ENCODE peak calls at places on chromosomes 12 and 14, in four cellular contexts. N is AG04449, V is ascending aorta, C is GM23338. A is an unnamed sample.

GRCh38 chr14:40889126-40889525 is 717.5 kb upstream of the LRFN5 start:
- DNase-seq in N (no peak), V (no peak), C (no peak), A (no peak)

GRCh38 chr12:86521870-86522269 is 265.7 kb upstream of the MGAT4C start:
- DNase-seq in N (no peak), V (no peak), C (no peak), A (no peak)

GRCh38 chr12:48237048-48237630 is 34.0 kb upstream of the OR10AD1 start:
- DNase-seq in N (no peak), V (no peak), C (peak; percentile 48), A (no peak)

GRCh38 chr14:22887990-22888378 is 5.0 kb downstream of the REM2 start:
- DNase-seq in N (no peak), V (no peak), C (no peak), A (no peak)

GRCh38 chr12:25004447-25004846 is 55.5 kb upstream of the BCAT1 start:
- DNase-seq in N (no peak), V (no peak), C (no peak), A (no peak)

GRCh38 chr12:109510196-109510595 is 32.8 kb downstream of the UBE3B start:
- DNase-seq in N (no peak), V (no peak), C (no peak), A (no peak)

GRCh38 chr12:94980577-94980976 is 22.9 kb downstream of the NDUFA12 start:
- DNase-seq in N (no peak), V (no peak), C (no peak), A (peak; percentile 57)

GRCh38 chr12:74334770-74335169 is 202.9 kb upstream of the ATXN7L3B start:
- DNase-seq in N (no peak), V (no peak), C (peak; percentile 10), A (no peak)

GRCh38 chr12:45732936-45733335 is 3.4 kb downstream of the ARID2 start:
- DNase-seq in N (no peak), V (no peak), C (no peak), A (peak; percentile 4)

GRCh38 chr14:68416156-68416555 is 376.7 kb downstream of the ZFP36L1 start:
- DNase-seq in N (no peak), V (no peak), C (no peak), A (no peak)

GRCh38 chr12:22282283-22282682 is 52.2 kb downstream of the ST8SIA1 start:
- DNase-seq in N (no peak), V (no peak), C (no peak), A (peak; percentile 87)

GRCh38 chr12:29024117-29024516 is 125.0 kb upstream of the FAR2 start:
- DNase-seq in N (no peak), V (no peak), C (peak; percentile 15), A (no peak)

GRCh38 chr12:122137681-122138080 is 36.3 kb downstream of the IL31 start:
- DNase-seq in N (no peak), V (no peak), C (peak; percentile 84), A (no peak)

GRCh38 chr14:23364604-23365352 is at the start of gene EFS:
- DNase-seq in N (no peak), V (no peak), C (peak; percentile 79), A (no peak)

GRCh38 chr12:4909734-4910501 is at the start of gene KCNA1:
- DNase-seq in N (no peak), V (no peak), C (peak; percentile 72), A (peak; percentile 7)

GRCh38 chr14:50937325-50937724 is 7.0 kb downstream of the PYGL start:
- DNase-seq in N (peak; percentile 46), V (no peak), C (no peak), A (peak; percentile 76)

GRCh38 chr12:50786498-50787231 is 22.8 kb downstream of the ATF1 start:
- DNase-seq in N (peak; percentile 82), V (no peak), C (peak; percentile 14), A (peak; percentile 95)

GRCh38 chr14:61567838-61568571 is 127.3 kb upstream of the HIF1A start:
- DNase-seq in N (no peak), V (no peak), C (peak; percentile 38), A (no peak)

GRCh38 chr12:118853634-118854033 is 127.7 kb upstream of the SRRM4 start:
- DNase-seq in N (no peak), V (no peak), C (peak; percentile 58), A (no peak)

GRCh38 chr12:57214398-57214781 is 2.2 kb upstream of the NXPH4 start:
- DNase-seq in N (no peak), V (no peak), C (peak; percentile 93), A (peak; percentile 57)

GRCh38 chr14:97266653-97267052 is 469.5 kb downstream of the VRK1 start:
- DNase-seq in N (no peak), V (no peak), C (peak; percentile 45), A (no peak)

GRCh38 chr14:90523961-90524875 is 127.4 kb downstream of the CALM1 start:
- DNase-seq in N (no peak), V (no peak), C (no peak), A (no peak)

GRCh38 chr14:38721822-38722431 is 381.1 kb downstream of the SEC23A start:
- DNase-seq in N (no peak), V (no peak), C (peak; percentile 87), A (peak; percentile 43)

GRCh38 chr12:49279706-49280159 is 14.9 kb downstream of the TUBA1C start:
- DNase-seq in N (no peak), V (no peak), C (peak; percentile 66), A (no peak)

GRCh38 chr12:127381043-127381668 is 885.8 kb upstream of the TMEM132C start:
- DNase-seq in N (no peak), V (no peak), C (peak; percentile 79), A (peak; percentile 34)

GRCh38 chr12:62604373-62604772 is 137.7 kb downstream of the MON2 start:
- DNase-seq in N (no peak), V (no peak), C (no peak), A (no peak)
- H3K4me3 ChIP-seq in N (peak overlapping the region; percentile 90), V (peak overlapping the region; percentile 97), C (peak overlapping the region; percentile 74), A (peak overlapping the region; percentile 92)

DNA sequence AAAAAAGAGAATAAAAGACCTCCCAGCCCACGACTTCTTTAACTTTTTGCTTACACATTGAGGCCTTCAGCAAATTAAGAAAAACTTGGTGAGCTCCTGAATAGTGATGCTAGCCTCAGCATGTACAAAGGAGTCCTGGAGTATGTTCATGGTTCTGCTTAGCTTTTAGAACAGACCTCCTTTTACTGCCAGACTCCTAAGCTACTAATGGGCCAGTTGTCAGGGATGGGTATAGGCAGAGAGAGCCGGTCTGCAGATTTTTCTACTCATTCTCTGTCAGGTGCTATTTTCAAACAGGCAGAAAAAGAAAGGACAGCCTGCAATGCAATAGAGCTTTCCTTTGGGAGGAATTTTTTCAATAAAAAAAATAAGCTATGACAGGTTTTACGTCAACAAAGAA is 81.9 kb upstream of the REP15 start:
- DNase-seq in N (no peak), V (no peak), C (no peak), A (no peak)
- TF ChIP-seq CTCF in N (no peak), V (no peak), C (no peak), A (no peak)

DNA sequence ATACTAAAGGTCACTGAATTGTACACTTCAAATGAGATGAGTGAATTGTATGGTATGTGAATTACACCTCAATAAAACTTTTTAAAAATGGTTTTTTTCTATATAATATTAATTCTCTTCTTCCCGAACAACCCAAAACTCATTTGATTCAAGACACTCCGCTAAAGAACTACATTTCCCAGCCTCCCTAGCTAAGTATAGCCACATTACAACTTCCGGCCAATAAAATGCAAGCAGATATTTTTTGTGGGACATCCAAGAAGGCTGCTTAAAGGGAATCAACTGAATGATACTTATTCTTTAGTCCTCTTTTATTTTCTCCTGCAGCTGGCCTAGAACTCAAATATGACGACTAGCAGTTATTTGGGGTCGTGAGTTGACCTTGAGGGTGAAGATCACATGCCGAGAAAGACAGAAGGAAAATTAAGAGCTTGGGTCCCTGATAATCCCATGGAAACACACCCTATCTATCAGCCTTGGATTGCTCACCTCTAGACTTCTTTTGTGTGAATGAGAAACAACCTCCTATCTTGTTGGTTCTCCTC is 187.3 kb downstream of the TTC8 start:
- DNase-seq in N (no peak), V (no peak), C (peak; percentile 47), A (no peak)
- H3K4me3 ChIP-seq in N (no peak overlapping the region), V (no peak overlapping the region), C (no peak overlapping the region), A (no peak overlapping the region)

DNA sequence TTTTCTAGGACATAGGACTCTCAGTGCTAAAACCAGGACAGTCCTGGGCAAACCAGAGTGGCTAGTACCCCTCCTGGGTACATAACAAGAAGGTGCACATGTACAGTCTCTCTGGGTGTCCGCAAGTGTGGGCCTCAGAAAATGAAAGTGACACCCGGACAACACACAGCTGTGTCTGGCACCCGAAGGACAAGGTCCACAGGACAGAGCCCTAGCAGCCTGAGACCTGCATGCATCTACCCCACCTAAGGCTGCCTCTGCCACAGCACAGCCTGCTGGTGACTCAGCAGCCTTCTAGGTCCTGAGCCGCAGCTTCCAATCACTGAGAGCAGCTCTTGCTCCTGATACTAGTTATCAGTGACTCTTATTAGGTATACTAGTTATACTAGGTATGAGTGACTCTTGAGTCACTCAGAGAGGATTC is 784.1 kb upstream of the TBX3 start:
- DNase-seq in N (no peak), V (no peak), C (no peak), A (peak; percentile 30)
- TF ChIP-seq CTCF in N (peak; percentile 55), V (no peak), C (no peak), A (peak; percentile 37)

DNA sequence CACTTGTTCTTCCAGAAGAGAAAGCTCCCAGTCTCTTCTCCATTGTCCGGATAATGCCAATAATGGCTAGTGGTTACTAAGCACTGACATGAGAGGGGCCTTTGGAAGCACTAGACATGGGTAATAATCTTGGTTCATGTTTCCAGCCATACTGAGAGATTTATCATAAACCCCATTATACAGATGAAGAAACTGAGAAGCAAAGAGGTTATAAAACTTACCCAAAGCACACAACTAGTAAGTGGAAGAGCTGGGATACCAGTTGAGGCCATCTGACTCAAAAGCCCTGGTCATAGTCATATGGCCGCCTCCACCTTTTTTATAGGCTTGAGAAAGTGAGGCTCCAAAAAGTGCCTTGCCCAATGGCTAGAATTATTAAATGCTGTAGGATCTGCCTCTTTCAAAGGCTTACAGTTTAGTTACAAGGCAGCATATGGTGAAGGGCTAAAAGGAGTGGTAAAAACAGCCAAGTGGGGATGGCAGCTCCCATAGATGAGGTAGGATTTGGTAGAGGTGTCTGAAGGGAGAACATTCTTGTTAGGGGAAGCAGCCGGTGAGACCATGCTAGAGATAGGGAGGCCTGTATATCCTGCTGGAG is 981 bp downstream of the TXNRD1 start:
- DNase-seq in N (no peak), V (no peak), C (no peak), A (no peak)
- H3K4me3 ChIP-seq in N (no peak overlapping the region), V (peak overlapping the region; percentile 60), C (peak overlapping the region; percentile 77), A (peak overlapping the region; percentile 69)

DNA sequence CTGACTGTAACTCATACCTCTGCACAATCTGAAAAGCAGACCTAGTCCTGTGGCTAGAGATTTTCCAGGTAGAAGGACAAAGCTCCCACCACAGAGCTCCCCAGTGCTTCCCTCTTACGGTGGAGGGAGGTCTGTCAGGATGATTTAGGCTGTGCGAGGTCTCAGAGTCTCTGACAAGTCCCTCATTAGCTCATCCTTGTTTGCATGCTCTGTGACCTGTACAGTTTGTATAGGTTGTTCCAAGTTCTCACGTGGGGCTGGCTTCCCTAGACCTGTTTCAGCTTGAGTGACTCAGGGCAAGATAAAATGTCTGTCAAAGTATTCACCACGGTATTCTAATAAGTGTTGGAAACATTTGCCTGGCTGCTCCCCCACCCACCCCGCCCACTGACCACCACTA is 34.8 kb downstream of the ASCL1 start:
- DNase-seq in N (no peak), V (no peak), C (no peak), A (no peak)
- TF ChIP-seq CTCF in N (no peak), V (no peak), C (peak; percentile 19), A (no peak)

GRCh38 chr12:79408665-79409064 is 282.1 kb downstream of the PAWR start:
- DNase-seq in N (no peak), V (no peak), C (no peak), A (no peak)
- H3K4me3 ChIP-seq in N (no peak overlapping the region), V (no peak overlapping the region), C (no peak overlapping the region), A (no peak overlapping the region)

GRCh38 chr12:116382456-116382902 is 105.0 kb upstream of the MED13L start:
- DNase-seq in N (no peak), V (no peak), C (no peak), A (peak; percentile 53)
- TF ChIP-seq CTCF in N (no peak), V (no peak), C (no peak), A (no peak)

GRCh38 chr12:117361312-117361670 is at the start of gene NOS1:
- DNase-seq in N (no peak), V (no peak), C (peak; percentile 70), A (no peak)
- H3K4me3 ChIP-seq in N (no peak within 1 kb of the TSS), V (no peak within 1 kb of the TSS), C (peak within 1 kb of the TSS; percentile 93), A (no peak within 1 kb of the TSS)

A was measured in fibroblast of the aortic adventitia.